ENCODE peak calls at places on chromosomes 1 and 21, in seven cellular contexts. N, H, A, K, F, Y and C are unnamed samples.

GRCh38 chr1:6358757-6359567 is 34.6 kb downstream of the ACOT7 start:
- DNase-seq in N (no peak), H (peak), A (no peak), K (peak), F (peak), Y (no peak), C (no peak)

GRCh38 chr1:221777434-221778072 is 35.7 kb upstream of the DUSP10 start:
- DNase-seq in N (no peak), H (no peak), A (no peak), K (no peak), F (no peak), Y (no peak), C (no peak)

GRCh38 chr1:243416510-243416909 is 160.7 kb downstream of the SDCCAG8 start:
- DNase-seq in N (no peak), H (no peak), A (no peak), K (no peak), F (no peak), Y (no peak), C (no peak)

GRCh38 chr1:167756760-167757405 is 35.1 kb downstream of the MPZL1 start:
- DNase-seq in N (no peak), H (peak), A (no peak), K (peak), F (no peak), Y (no peak), C (no peak)

GRCh38 chr1:27521336-27522147 is 31.6 kb upstream of the WASF2 start:
- DNase-seq in N (no peak), H (no peak), A (no peak), K (peak), F (no peak), Y (no peak), C (no peak)

GRCh38 chr1:239288964-239289535 is 97.3 kb upstream of the CHRM3 start:
- DNase-seq in N (no peak), H (no peak), A (no peak), K (no peak), F (no peak), Y (no peak), C (no peak)

GRCh38 chr1:198416276-198416675 is 124.2 kb downstream of the ATP6V1G3 start:
- DNase-seq in N (no peak), H (peak), A (no peak), K (no peak), F (no peak), Y (no peak), C (peak)

GRCh38 chr1:188489336-188490112 is 1660.8 kb downstream of the PLA2G4A start:
- DNase-seq in N (no peak), H (no peak), A (no peak), K (no peak), F (no peak), Y (no peak), C (no peak)

GRCh38 chr1:225928186-225929175 is 4.4 kb upstream of the PYCR2 start:
- DNase-seq in N (no peak), H (no peak), A (no peak), K (no peak), F (no peak), Y (no peak), C (no peak)

GRCh38 chr1:216005916-216006315 is 417.3 kb downstream of the USH2A start:
- DNase-seq in N (no peak), H (no peak), A (no peak), K (no peak), F (peak), Y (no peak), C (no peak)

GRCh38 chr1:181483561-181484291 is 409 bp downstream of the CACNA1E start:
- DNase-seq in N (no peak), H (no peak), A (no peak), K (no peak), F (no peak), Y (no peak), C (no peak)

GRCh38 chr1:206117151-206117948 is at the start of gene AVPR1B:
- DNase-seq in N (peak), H (peak), A (peak), K (peak), F (peak), Y (no peak), C (no peak)

GRCh38 chr1:76090284-76091180 is 16.0 kb downstream of the ST6GALNAC3 start:
- DNase-seq in N (no peak), H (no peak), A (no peak), K (no peak), F (no peak), Y (no peak), C (no peak)

GRCh38 chr1:193406901-193407300 is 220.5 kb upstream of the B3GALT2 start:
- DNase-seq in N (no peak), H (peak), A (no peak), K (no peak), F (peak), Y (no peak), C (no peak)

GRCh38 chr1:165943198-165943597 is 115.8 kb downstream of the UCK2 start:
- DNase-seq in N (no peak), H (no peak), A (no peak), K (no peak), F (peak), Y (no peak), C (no peak)

GRCh38 chr1:156177918-156178654 is 15.8 kb upstream of the SLC25A44 start:
- DNase-seq in N (no peak), H (no peak), A (no peak), K (no peak), F (no peak), Y (no peak), C (no peak)

GRCh38 chr1:89519779-89520358 is 4.8 kb upstream of the LRRC8B start:
- DNase-seq in N (no peak), H (peak), A (no peak), K (no peak), F (peak), Y (no peak), C (no peak)

GRCh38 chr1:16392740-16393139 is 25.7 kb downstream of the SZRD1 start:
- DNase-seq in N (no peak), H (no peak), A (no peak), K (no peak), F (peak), Y (no peak), C (no peak)

GRCh38 chr1:228114827-228115226 is 5.7 kb upstream of the MRPL55 start:
- DNase-seq in N (no peak), H (no peak), A (no peak), K (no peak), F (no peak), Y (no peak), C (no peak)

GRCh38 chr1:115839706-115840095 is 1.2 kb downstream of the NHLH2 start:
- DNase-seq in N (no peak), H (no peak), A (no peak), K (no peak), F (no peak), Y (no peak), C (no peak)

GRCh38 chr1:197763307-197763706 is 12.0 kb downstream of the DENND1B start:
- DNase-seq in N (no peak), H (no peak), A (no peak), K (no peak), F (peak), Y (no peak), C (no peak)

GRCh38 chr1:119714583-119714982 is 2.8 kb downstream of the PHGDH start:
- DNase-seq in N (no peak), H (peak), A (peak), K (no peak), F (peak), Y (no peak), C (no peak)

GRCh38 chr1:24555591-24556413 is at the start of gene NCMAP:
- DNase-seq in N (peak), H (no peak), A (no peak), K (no peak), F (no peak), Y (no peak), C (no peak)

GRCh38 chr1:229121845-229122436 is 149.0 kb upstream of the RAB4A start:
- DNase-seq in N (no peak), H (no peak), A (no peak), K (no peak), F (no peak), Y (no peak), C (no peak)

GRCh38 chr21:31665397-31665796 is 5.9 kb downstream of the SOD1 start:
- DNase-seq in N (no peak), H (peak), A (no peak), K (no peak), F (peak), Y (no peak), C (no peak)

GRCh38 chr1:15352122-15352957 is 57.3 kb upstream of the EFHD2 start:
- DNase-seq in N (peak), H (peak), A (no peak), K (no peak), F (peak), Y (no peak), C (no peak)

GRCh38 chr1:215137985-215138384 is 55.4 kb downstream of the KCNK2 start:
- DNase-seq in N (no peak), H (no peak), A (no peak), K (no peak), F (no peak), Y (no peak), C (no peak)

GRCh38 chr1:59678809-59679228 is 135.9 kb upstream of the HOOK1 start:
- DNase-seq in N (no peak), H (peak), A (no peak), K (no peak), F (peak), Y (no peak), C (peak)

GRCh38 chr21:28427356-28428022 is 565.2 kb downstream of the LTN1 start:
- DNase-seq in N (no peak), H (peak), A (no peak), K (no peak), F (peak), Y (no peak), C (no peak)

GRCh38 chr1:198778049-198778448 is 139.2 kb downstream of the PTPRC start:
- DNase-seq in N (no peak), H (no peak), A (no peak), K (no peak), F (peak), Y (no peak), C (no peak)

GRCh38 chr1:111015222-111015621 is 51.5 kb upstream of the LRIF1 start:
- DNase-seq in N (no peak), H (no peak), A (no peak), K (no peak), F (no peak), Y (no peak), C (no peak)

GRCh38 chr1:99590578-99591209 is 55.2 kb upstream of the PALMD start:
- DNase-seq in N (no peak), H (peak), A (no peak), K (peak), F (peak), Y (no peak), C (peak)

GRCh38 chr1:236845830-236846229 is 50.7 kb downstream of the MTR start:
- DNase-seq in N (no peak), H (no peak), A (no peak), K (no peak), F (no peak), Y (no peak), C (no peak)

GRCh38 chr1:25562101-25562927 is 18.9 kb downstream of the LDLRAP1 start:
- DNase-seq in N (peak), H (no peak), A (no peak), K (no peak), F (no peak), Y (no peak), C (no peak)

GRCh38 chr21:35561076-35561475 is 499.2 kb downstream of the SETD4 start:
- DNase-seq in N (no peak), H (no peak), A (no peak), K (no peak), F (no peak), Y (no peak), C (no peak)

GRCh38 chr1:167642501-167642826 is 12.4 kb downstream of the RCSD1 start:
- DNase-seq in N (no peak), H (no peak), A (no peak), K (no peak), F (no peak), Y (no peak), C (no peak)

GRCh38 chr1:65398083-65398482 is 22.4 kb upstream of the LEPR start:
- DNase-seq in N (no peak), H (no peak), A (no peak), K (no peak), F (peak), Y (no peak), C (no peak)

GRCh38 chr1:99707535-99708142 is 58.8 kb downstream of the FRRS1 start:
- DNase-seq in N (peak), H (peak), A (no peak), K (peak), F (peak), Y (peak), C (no peak)

GRCh38 chr21:37496972-37497371 is 130.4 kb downstream of the DYRK1A start:
- DNase-seq in N (no peak), H (peak), A (no peak), K (no peak), F (peak), Y (no peak), C (no peak)

GRCh38 chr1:9406111-9406510 is 113.4 kb downstream of the SPSB1 start:
- DNase-seq in N (no peak), H (no peak), A (no peak), K (no peak), F (no peak), Y (no peak), C (no peak)

GRCh38 chr1:155158991-155159390 is 14.1 kb downstream of the KRTCAP2 start:
- DNase-seq in N (no peak), H (no peak), A (peak), K (no peak), F (no peak), Y (no peak), C (no peak)
- H3K4me3 ChIP-seq in N (no peak), H (no peak), A (no peak), K (no peak), F (no peak), Y (no peak), C (no peak)

GRCh38 chr1:160519542-160520435 is 3.3 kb downstream of the SLAMF6 start:
- DNase-seq in N (no peak), H (no peak), A (no peak), K (no peak), F (no peak), Y (no peak), C (no peak)

GRCh38 chr1:160522136-160522535 is 919 bp downstream of the SLAMF6 start:
- DNase-seq in N (no peak), H (no peak), A (no peak), K (no peak), F (no peak), Y (no peak), C (no peak)

GRCh38 chr1:160521554-160521953 is 1.5 kb downstream of the SLAMF6 start:
- DNase-seq in N (no peak), H (no peak), A (no peak), K (no peak), F (no peak), Y (no peak), C (no peak)

GRCh38 chr1:160520999-160521398 is 2.1 kb downstream of the SLAMF6 start:
- DNase-seq in N (no peak), H (no peak), A (no peak), K (no peak), F (no peak), Y (no peak), C (no peak)

GRCh38 chr1:160520582-160520981 is 2.5 kb downstream of the SLAMF6 start:
- DNase-seq in N (no peak), H (no peak), A (no peak), K (no peak), F (no peak), Y (no peak), C (no peak)
- H3K4me3 ChIP-seq in N (no peak), H (no peak), A (no peak), K (no peak), F (no peak), Y (no peak), C (no peak)

DNA sequence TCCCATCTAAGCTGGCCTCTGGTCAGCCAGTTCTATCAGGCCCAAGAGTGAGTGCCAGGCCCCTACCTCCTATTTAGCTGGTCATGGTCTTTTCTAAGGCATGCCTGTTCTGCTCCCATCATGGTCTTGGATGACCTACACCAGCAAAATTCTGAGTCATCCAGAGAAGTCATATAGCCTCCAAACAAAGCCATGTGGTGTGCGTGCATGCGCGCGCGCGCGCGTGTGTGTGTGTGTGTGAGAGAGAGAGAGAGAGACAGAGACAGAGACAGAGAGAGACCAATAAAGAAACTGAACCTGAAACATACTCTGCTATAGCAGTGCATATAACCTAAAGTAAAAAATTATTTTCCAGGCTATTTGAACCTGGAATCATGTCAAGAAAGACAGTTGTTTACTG is 254.5 kb downstream of the BRINP2 start:
- DNase-seq in N (no peak), H (no peak), A (no peak), K (no peak), F (peak), Y (no peak), C (no peak)
- H3K4me3 ChIP-seq in N (no peak), H (no peak), A (no peak), K (no peak), F (no peak), Y (no peak), C (no peak)

GRCh38 chr1:11651017-11651416 is 3.2 kb downstream of the FBXO2 start:
- DNase-seq in N (no peak), H (no peak), A (no peak), K (no peak), F (no peak), Y (no peak), C (no peak)

GRCh38 chr1:11648732-11649158 is 5.5 kb downstream of the FBXO2 start:
- DNase-seq in N (peak), H (no peak), A (no peak), K (no peak), F (no peak), Y (no peak), C (no peak)

GRCh38 chr1:11649237-11649623 is 5.0 kb downstream of the FBXO2 start:
- DNase-seq in N (no peak), H (no peak), A (no peak), K (no peak), F (no peak), Y (no peak), C (no peak)

GRCh38 chr1:11649624-11650330 is 4.5 kb downstream of the FBXO2 start:
- DNase-seq in N (no peak), H (no peak), A (no peak), K (no peak), F (no peak), Y (no peak), C (no peak)

GRCh38 chr1:11650331-11650991 is 3.8 kb downstream of the FBXO2 start:
- DNase-seq in N (peak), H (peak), A (no peak), K (peak), F (peak), Y (peak), C (no peak)
- H3K4me3 ChIP-seq in N (peak), H (no peak), A (peak), K (no peak), F (no peak), Y (no peak), C (peak)

GRCh38 chr1:94929351-94929814 is 2.5 kb upstream of the CNN3 start:
- DNase-seq in N (no peak), H (no peak), A (no peak), K (no peak), F (no peak), Y (no peak), C (no peak)
- H3K4me3 ChIP-seq in N (peak), H (peak), A (peak), K (no peak), F (no peak), Y (no peak), C (no peak)